ENCODE peak calls at places on chromosomes 11 and 22, in seven cellular contexts. C, Q, G, D, L, R and I are unnamed samples.

GRCh38 chr22:46518542-46519325 is 18.7 kb downstream of the CELSR1 start:
- DNase-seq in D (no peak), L (no peak), Q (no peak), C (no peak), G (no peak), R (no peak), I (no peak)

GRCh38 chr11:4191031-4191571 is 96.5 kb downstream of the RRM1 start:
- DNase-seq in Q (no peak), L (no peak), G (no peak), R (no peak), C (no peak), D (no peak), I (no peak)

GRCh38 chr11:2729841-2730240 is 30.0 kb upstream of the KCNQ1OT1 start:
- DNase-seq in D (no peak), C (no peak), L (no peak), G (no peak), R (no peak), Q (no peak), I (no peak)

GRCh38 chr11:3222941-3223905 is 4.6 kb upstream of the MRGPRG start:
- DNase-seq in R (peak), D (peak), C (no peak), G (no peak), L (no peak), Q (no peak), I (peak)

GRCh38 chr11:89182773-89183172 is 5.1 kb downstream of the TYR start:
- DNase-seq in D (no peak), Q (no peak), C (no peak), G (peak), R (no peak), L (no peak), I (no peak)

GRCh38 chr11:87454246-87454645 is 416.5 kb downstream of the TMEM135 start:
- DNase-seq in Q (no peak), L (no peak), D (no peak), C (no peak), R (no peak), G (no peak), I (no peak)

GRCh38 chr11:64285885-64286800 is 495 bp downstream of the GPR137 start:
- DNase-seq in G (no peak), C (no peak), Q (no peak), R (no peak), D (peak), L (no peak), I (no peak)

GRCh38 chr22:18954941-18955571 is 19.0 kb upstream of the PRODH start:
- DNase-seq in D (peak), R (no peak), L (no peak), Q (no peak), G (no peak), C (no peak), I (no peak)

GRCh38 chr11:69144316-69144715 is 11.4 kb upstream of the SMIM38 start:
- DNase-seq in D (no peak), Q (no peak), G (no peak), L (no peak), R (no peak), C (no peak), I (no peak)

GRCh38 chr11:30342736-30343166 is 19.8 kb downstream of the ARL14EP start:
- DNase-seq in C (no peak), L (no peak), G (no peak), D (no peak), R (no peak), Q (peak), I (no peak)

GRCh38 chr11:59545179-59546020 is 34.1 kb downstream of the OR4D9 start:
- DNase-seq in R (peak), L (no peak), D (no peak), Q (no peak), G (no peak), C (peak), I (no peak)

GRCh38 chr11:116852261-116853125 is 15.1 kb upstream of the APOA1 start:
- DNase-seq in Q (no peak), R (no peak), D (no peak), L (no peak), C (peak), G (no peak), I (no peak)

GRCh38 chr11:10309163-10310093 is 4.6 kb downstream of the ADM start:
- DNase-seq in G (no peak), D (peak), R (peak), L (no peak), C (peak), Q (no peak), I (no peak)

GRCh38 chr22:28802595-28803087 is 2.3 kb upstream of the XBP1 start:
- DNase-seq in R (no peak), G (no peak), D (no peak), C (no peak), L (no peak), Q (no peak), I (no peak)

GRCh38 chr22:25048659-25049657 is 96.4 kb downstream of the KIAA1671 start:
- DNase-seq in D (no peak), Q (peak), G (peak), R (peak), L (peak), C (peak), I (peak)

GRCh38 chr11:74175923-74176322 is 4.8 kb downstream of the PPME1 start:
- DNase-seq in R (no peak), D (no peak), Q (no peak), C (no peak), L (no peak), G (no peak), I (no peak)

GRCh38 chr11:113729456-113729855 is 23.3 kb upstream of the TMPRSS5 start:
- DNase-seq in D (no peak), R (no peak), G (no peak), L (no peak), Q (no peak), C (no peak), I (no peak)

GRCh38 chr11:44865866-44866272 is 84.8 kb downstream of the TP53I11 start:
- DNase-seq in D (peak), C (no peak), L (no peak), R (no peak), G (no peak), Q (no peak), I (no peak)

GRCh38 chr11:19906126-19906525 is 193.5 kb downstream of the NAV2 start:
- DNase-seq in G (no peak), R (no peak), D (no peak), C (no peak), Q (no peak), L (no peak), I (no peak)

GRCh38 chr11:85918910-85919794 is 64.0 kb downstream of the CCDC83 start:
- DNase-seq in L (no peak), R (no peak), D (no peak), C (peak), Q (no peak), G (no peak), I (no peak)